ENCODE peak calls at places on chromosomes 12 and 14, in nine cellular contexts. O is H9, F is endothelial cell of umbilical vein, P is GM23338, Z is GM23248, X is mesenchymal stem cell, D is HepG2, S is mammary epithelial cell, T is neural progenitor cell. U is an unnamed sample.

GRCh38 chr14:95725685-95726336 is 11.9 kb upstream of the TCL1A start:
- DNase-seq in Z (no peak), S (no peak), X (no peak), T (no peak), D (no peak), P (no peak), F (no peak), O (no peak), U (no peak)

GRCh38 chr12:65490193-65490592 is 211.7 kb downstream of the MSRB3 start:
- DNase-seq in X (no peak), T (no peak), D (no peak), Z (peak; percentile 36), F (peak; percentile 19), S (peak; percentile 14), P (no peak), O (no peak), U (no peak)

GRCh38 chr12:43776498-43776897 is 17.7 kb downstream of the IRAK4 start:
- DNase-seq in O (no peak), D (peak; percentile 44), X (peak; percentile 42), F (peak; percentile 18), T (peak; percentile 36), Z (peak; percentile 49), S (peak; percentile 13), P (peak; percentile 71), U (no peak)

GRCh38 chr12:62335057-62335456 is 74.9 kb downstream of the USP15 start:
- DNase-seq in S (no peak), D (no peak), T (no peak), X (no peak), O (no peak), F (no peak), Z (no peak), P (no peak), U (no peak)

GRCh38 chr12:27828196-27828595 is 48.2 kb upstream of the MANSC4 start:
- DNase-seq in F (no peak), P (no peak), T (no peak), X (no peak), O (no peak), Z (peak; percentile 62), D (no peak), S (peak; percentile 63), U (no peak)

GRCh38 chr14:94176808-94177207 is 2.7 kb downstream of the PPP4R4 start:
- DNase-seq in F (no peak), Z (no peak), X (no peak), P (no peak), O (no peak), D (no peak), T (no peak), S (peak; percentile 87), U (no peak)

GRCh38 chr14:74314576-74314975 is 11.8 kb upstream of the ABCD4 start:
- DNase-seq in S (no peak), X (no peak), T (no peak), P (no peak), F (no peak), O (no peak), D (no peak), Z (no peak), U (no peak)

GRCh38 chr12:106682594-106683234 is 91.8 kb upstream of the RIC8B start:
- DNase-seq in O (no peak), D (peak; percentile 8), T (no peak), X (peak; percentile 36), P (peak; percentile 8), Z (peak; percentile 33), F (peak; percentile 36), S (peak; percentile 10), U (no peak)

GRCh38 chr14:30223966-30224365 is 296.3 kb upstream of the PRKD1 start:
- DNase-seq in O (no peak), T (no peak), D (no peak), Z (no peak), X (no peak), S (no peak), P (no peak), F (peak; percentile 74), U (no peak)

GRCh38 chr14:68649461-68650189 is 143.2 kb downstream of the ZFP36L1 start:
- DNase-seq in P (no peak), S (no peak), O (peak; percentile 6), F (no peak), Z (peak; percentile 37), T (no peak), X (no peak), D (no peak), U (no peak)

GRCh38 chr14:28629328-28630004 is 137.1 kb upstream of the FOXG1 start:
- DNase-seq in Z (no peak), P (no peak), D (no peak), O (no peak), S (peak; percentile 45), T (no peak), X (no peak), F (no peak), U (no peak)

GRCh38 chr14:63727736-63728728 is at the start of gene SGPP1:
- DNase-seq in X (peak; percentile 74), S (peak; percentile 68), P (peak; percentile 74), D (peak; percentile 65), O (peak; percentile 79), Z (peak; percentile 85), T (peak; percentile 92), F (peak; percentile 71), U (peak; percentile 97)

GRCh38 chr14:51116682-51117081 is 21.8 kb upstream of the TRIM9 start:
- DNase-seq in Z (no peak), S (no peak), O (no peak), X (no peak), D (no peak), F (no peak), P (no peak), T (no peak), U (no peak)

GRCh38 chr12:71972441-71973074 is 33.9 kb downstream of the TPH2 start:
- DNase-seq in Z (no peak), X (no peak), T (no peak), P (peak; percentile 49), D (no peak), S (no peak), O (peak; percentile 64), F (no peak), U (no peak)

GRCh38 chr12:31363416-31363809 is 37.5 kb upstream of the SINHCAF start:
- DNase-seq in Z (no peak), X (no peak), O (peak; percentile 37), T (peak; percentile 25), P (no peak), D (no peak), S (no peak), F (no peak), U (peak; percentile 3)

GRCh38 chr14:69326611-69327010 is 66.7 kb downstream of the GALNT16 start:
- DNase-seq in D (no peak), F (no peak), T (no peak), P (no peak), Z (no peak), S (no peak), O (no peak), X (no peak), U (no peak)

GRCh38 chr14:84006643-84007137 is 1523.3 kb upstream of the FLRT2 start:
- DNase-seq in Z (no peak), S (no peak), T (peak; percentile 49), P (peak; percentile 33), O (no peak), F (peak; percentile 96), X (no peak), D (no peak), U (peak; percentile 35)

GRCh38 chr12:77925536-77926108 is 94.9 kb downstream of the NAV3 start:
- DNase-seq in X (peak; percentile 94), P (peak; percentile 94), D (peak; percentile 78), S (peak; percentile 77), O (peak; percentile 90), F (peak; percentile 92), T (peak; percentile 91), Z (peak; percentile 97), U (peak; percentile 29)

GRCh38 chr12:46659032-46659703 is 166.6 kb downstream of the SLC38A4 start:
- DNase-seq in Z (peak; percentile 54), S (no peak), T (peak; percentile 61), X (peak; percentile 44), F (peak; percentile 22), D (no peak), P (no peak), O (no peak), U (no peak)

GRCh38 chr12:46660719-46661118 is 165.1 kb downstream of the SLC38A4 start:
- DNase-seq in Z (peak; percentile 52), X (no peak), F (no peak), T (no peak), O (no peak), P (no peak), D (no peak), S (no peak), U (no peak)

GRCh38 chr12:46660276-46660675 is 165.5 kb downstream of the SLC38A4 start:
- DNase-seq in S (no peak), X (peak; percentile 43), F (peak; percentile 52), D (no peak), P (no peak), O (no peak), Z (peak; percentile 56), T (no peak), U (no peak)

GRCh38 chr12:46659844-46660243 is 166.0 kb downstream of the SLC38A4 start:
- DNase-seq in X (peak; percentile 26), T (no peak), O (no peak), P (no peak), F (peak; percentile 86), Z (peak; percentile 44), D (no peak), S (no peak), U (no peak)

GRCh38 chr12:46657416-46658411 is 168.1 kb downstream of the SLC38A4 start:
- DNase-seq in O (no peak), X (peak; percentile 72), T (no peak), F (peak; percentile 43), P (no peak), Z (peak; percentile 75), S (no peak), D (no peak), U (no peak)
- H3K4me2 ChIP-seq in O (no peak overlapping the region), X (no peak overlapping the region), T (peak overlapping the region; percentile 65), F (no peak overlapping the region), P (no peak overlapping the region), Z (peak overlapping the region; percentile 69), S (no peak overlapping the region), D (no peak overlapping the region), U (peak overlapping the region; percentile 76)

DNA sequence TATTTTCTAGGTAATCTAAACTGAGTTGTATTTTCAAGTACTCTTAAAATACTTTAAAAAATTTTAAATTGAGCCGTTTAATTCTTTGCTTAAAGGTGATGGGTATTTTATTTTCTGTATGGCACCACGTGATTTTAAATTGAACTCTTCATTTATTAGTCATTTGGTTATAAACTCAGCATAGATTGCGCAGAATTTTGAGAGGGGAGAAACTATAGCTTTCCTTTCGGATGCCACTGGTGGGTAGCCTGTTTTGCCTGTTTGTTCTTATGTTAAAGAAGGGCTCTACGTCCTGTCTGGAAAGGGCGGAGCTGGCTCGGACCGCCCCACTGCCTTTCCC is 411 bp upstream of the STYX start:
- DNase-seq in P (no peak), F (no peak), T (no peak), X (no peak), O (no peak), D (no peak), S (no peak), Z (no peak), U (no peak)
- H3K27ac ChIP-seq in P (peak overlapping the region; percentile 78), F (no peak overlapping the region), T (no peak overlapping the region), X (peak overlapping the region; percentile 68), O (no peak overlapping the region), D (peak overlapping the region; percentile 23), S (peak overlapping the region; percentile 36), Z (peak overlapping the region; percentile 62), U (peak overlapping the region; percentile 72)

GRCh38 chr14:22476882-22477281 is 112.1 kb downstream of the DAD1 start:
- DNase-seq in F (no peak), Z (no peak), P (no peak), D (no peak), O (no peak), X (no peak), S (no peak), T (no peak), U (no peak)
- H2AFZ ChIP-seq in F (no peak overlapping the region), Z (no peak overlapping the region), P (no peak overlapping the region), D (no peak overlapping the region), O (no peak overlapping the region), X (no peak overlapping the region), S (no peak overlapping the region), T (no peak overlapping the region), U (no peak overlapping the region)

GRCh38 chr14:101849640-101850039 is 88.1 kb downstream of the PPP2R5C start:
- DNase-seq in P (no peak), S (no peak), Z (no peak), D (no peak), X (no peak), T (no peak), O (no peak), F (no peak), U (no peak)
- H3K4me2 ChIP-seq in P (no peak overlapping the region), S (no peak overlapping the region), Z (no peak overlapping the region), D (no peak overlapping the region), X (no peak overlapping the region), T (no peak overlapping the region), O (no peak overlapping the region), F (no peak overlapping the region), U (no peak overlapping the region)